ENCODE peak calls at places on chromosomes 5 and 9, in eight cellular contexts. C is pancreas; W is mesenchymal stem cell; I is kidney; O is mammary epithelial cell; U is tibial artery; A is HCT116; K is CD4-positive, alpha-beta memory T cell. Y is an unnamed sample.

GRCh38 chr5:143870871-143871632 is 59.1 kb downstream of the HMHB1 start:
- DNase-seq in C (no peak), W (no peak), I (no peak), O (peak), U (no peak), A (no peak), K (no peak), Y (no peak)

GRCh38 chr5:43635374-43635773 is 32.4 kb downstream of the NNT start:
- DNase-seq in C (no peak), W (peak), I (no peak), O (peak), U (no peak), A (no peak), K (no peak), Y (no peak)

GRCh38 chr5:139980765-139981164 is 62.3 kb downstream of the NRG2 start:
- DNase-seq in C (no peak), W (no peak), I (no peak), O (no peak), U (no peak), A (no peak), K (no peak), Y (no peak)

GRCh38 chr5:16810503-16810854 is 125.6 kb downstream of the MYO10 start:
- DNase-seq in C (no peak), W (no peak), I (no peak), O (no peak), U (no peak), A (no peak), K (no peak), Y (no peak)

GRCh38 chr5:42781584-42781983 is 25.0 kb downstream of the CCDC152 start:
- DNase-seq in C (no peak), W (no peak), I (no peak), O (no peak), U (no peak), A (no peak), K (no peak), Y (no peak)

GRCh38 chr5:74916831-74917710 is 50.9 kb upstream of the FAM169A start:
- DNase-seq in C (no peak), W (peak), I (no peak), O (peak), U (no peak), A (no peak), K (no peak), Y (no peak)

GRCh38 chr5:170467000-170467707 is 36.7 kb upstream of the KCNIP1 start:
- DNase-seq in C (no peak), W (peak), I (no peak), O (peak), U (no peak), A (no peak), K (no peak), Y (no peak)

GRCh38 chr9:117400131-117400530 is 14.7 kb downstream of the ASTN2 start:
- DNase-seq in C (peak), W (no peak), I (no peak), O (no peak), U (no peak), A (no peak), K (no peak), Y (no peak)

GRCh38 chr5:176955895-176956294 is 50.7 kb downstream of the UIMC1 start:
- DNase-seq in C (no peak), W (no peak), I (no peak), O (peak), U (no peak), A (no peak), K (no peak), Y (no peak)

GRCh38 chr9:131298341-131298740 is 8.8 kb downstream of the PLPP7 start:
- DNase-seq in C (no peak), W (no peak), I (no peak), O (no peak), U (no peak), A (no peak), K (no peak), Y (no peak)

GRCh38 chr9:121773286-121773953 is 122.0 kb downstream of the DAB2IP start:
- DNase-seq in C (no peak), W (no peak), I (peak), O (no peak), U (peak), A (no peak), K (no peak), Y (no peak)
- H3K27ac ChIP-seq in C (no peak), W (no peak), I (no peak), O (no peak), U (peak), A (no peak), K (no peak), Y (peak)

GRCh38 chr5:92922231-92922967 is 658.6 kb downstream of the NR2F1-AS1 start:
- DNase-seq in C (no peak), W (no peak), I (no peak), O (no peak), U (no peak), A (no peak), K (no peak), Y (no peak)

GRCh38 chr5:92930057-92930456 is 651.0 kb downstream of the NR2F1-AS1 start:
- DNase-seq in C (no peak), W (no peak), I (no peak), O (no peak), U (no peak), A (no peak), K (no peak), Y (no peak)

GRCh38 chr5:92923885-92924284 is 657.1 kb downstream of the NR2F1-AS1 start:
- DNase-seq in C (no peak), W (no peak), I (no peak), O (no peak), U (no peak), A (no peak), K (no peak), Y (no peak)

GRCh38 chr5:92927291-92927778 is 653.7 kb downstream of the NR2F1-AS1 start:
- DNase-seq in C (no peak), W (no peak), I (no peak), O (peak), U (no peak), A (peak), K (no peak), Y (no peak)
- H3K27ac ChIP-seq in C (no peak), W (no peak), I (no peak), O (no peak), U (no peak), A (peak), K (no peak), Y (no peak)

GRCh38 chr9:115373710-115374045 is 255.7 kb upstream of the TNC start:
- DNase-seq in C (no peak), W (no peak), I (no peak), O (no peak), U (no peak), A (no peak), K (no peak), Y (no peak)

GRCh38 chr9:115373000-115373709 is 255.2 kb upstream of the TNC start:
- DNase-seq in C (no peak), W (peak), I (no peak), O (peak), U (no peak), A (peak), K (no peak), Y (no peak)

GRCh38 chr9:115367321-115367720 is 249.4 kb upstream of the TNC start:
- DNase-seq in C (no peak), W (no peak), I (no peak), O (no peak), U (no peak), A (no peak), K (no peak), Y (no peak)

GRCh38 chr9:115367780-115368179 is 249.8 kb upstream of the TNC start:
- DNase-seq in C (no peak), W (peak), I (no peak), O (no peak), U (no peak), A (no peak), K (no peak), Y (no peak)

GRCh38 chr9:115369322-115369957 is 251.5 kb upstream of the TNC start:
- DNase-seq in C (no peak), W (peak), I (peak), O (peak), U (no peak), A (no peak), K (no peak), Y (no peak)
- H3K27ac ChIP-seq in C (no peak), W (peak), I (no peak), O (no peak), U (peak), A (no peak), K (no peak), Y (no peak)

DNA sequence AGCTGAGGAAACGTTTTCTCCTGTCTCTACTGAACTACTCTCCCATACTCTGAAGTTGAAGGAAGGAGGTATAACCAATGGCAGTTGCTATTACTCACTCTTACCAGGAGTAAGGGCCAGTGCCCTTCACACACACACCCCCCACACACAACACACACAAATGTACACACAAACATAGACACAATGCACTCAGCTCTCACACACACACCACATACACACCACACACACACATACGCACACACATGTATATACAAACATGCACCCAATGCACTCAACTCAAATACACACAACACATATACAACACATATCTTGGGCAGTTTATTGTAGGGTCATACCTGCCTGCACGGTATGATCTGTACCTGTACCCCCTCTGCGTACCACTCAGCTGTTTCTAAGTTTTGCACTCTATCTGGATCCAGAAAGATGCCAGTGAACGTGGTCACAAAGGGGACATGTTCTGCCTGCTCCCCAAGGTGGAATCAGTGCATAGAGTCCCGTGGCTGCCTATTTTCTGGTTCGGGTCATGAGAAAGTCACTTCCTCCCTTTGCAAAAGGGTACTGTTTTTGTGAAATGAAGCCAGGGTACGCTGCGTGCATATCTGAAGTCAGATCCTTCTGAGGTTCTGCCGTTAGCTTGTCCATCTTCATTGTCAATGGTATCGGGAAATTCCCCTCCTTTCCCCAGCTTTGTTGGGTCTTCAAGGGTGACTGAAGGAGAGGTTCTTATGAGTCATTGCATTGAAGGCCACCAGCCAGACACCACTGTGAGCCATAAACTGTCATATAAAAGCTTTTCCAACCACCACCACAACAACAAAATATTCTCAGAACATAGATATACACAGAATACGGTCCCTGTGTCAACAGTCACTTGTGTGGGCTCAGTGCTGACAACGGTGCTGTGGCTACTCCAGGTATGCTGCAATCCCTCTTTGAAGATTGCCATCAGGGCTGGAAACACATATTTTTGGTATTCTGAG is 131.9 kb downstream of the UGCG start:
- DNase-seq in C (no peak), W (no peak), I (no peak), O (no peak), U (no peak), A (no peak), K (peak), Y (no peak)
- H3K27ac ChIP-seq in C (no peak), W (peak), I (no peak), O (peak), U (no peak), A (peak), K (no peak), Y (no peak)

GRCh38 chr9:136344544-136345280 is 17.4 kb downstream of the GPSM1 start:
- DNase-seq in C (no peak), W (no peak), I (no peak), O (no peak), U (no peak), A (no peak), K (no peak), Y (no peak)

GRCh38 chr9:136345281-136346156 is 18.0 kb downstream of the DNLZ start:
- DNase-seq in C (no peak), W (peak), I (peak), O (peak), U (peak), A (no peak), K (no peak), Y (peak)

GRCh38 chr9:136347472-136348256 is 15.9 kb downstream of the DNLZ start:
- DNase-seq in C (no peak), W (no peak), I (no peak), O (peak), U (no peak), A (no peak), K (no peak), Y (no peak)

GRCh38 chr9:136346927-136347465 is 16.5 kb downstream of the DNLZ start:
- DNase-seq in C (no peak), W (no peak), I (no peak), O (no peak), U (no peak), A (no peak), K (no peak), Y (no peak)

GRCh38 chr9:136346157-136346481 is 17.4 kb downstream of the DNLZ start:
- DNase-seq in C (no peak), W (no peak), I (no peak), O (no peak), U (no peak), A (no peak), K (no peak), Y (no peak)
- H3K27ac ChIP-seq in C (no peak), W (no peak), I (no peak), O (peak), U (peak), A (peak), K (no peak), Y (peak)

DNA sequence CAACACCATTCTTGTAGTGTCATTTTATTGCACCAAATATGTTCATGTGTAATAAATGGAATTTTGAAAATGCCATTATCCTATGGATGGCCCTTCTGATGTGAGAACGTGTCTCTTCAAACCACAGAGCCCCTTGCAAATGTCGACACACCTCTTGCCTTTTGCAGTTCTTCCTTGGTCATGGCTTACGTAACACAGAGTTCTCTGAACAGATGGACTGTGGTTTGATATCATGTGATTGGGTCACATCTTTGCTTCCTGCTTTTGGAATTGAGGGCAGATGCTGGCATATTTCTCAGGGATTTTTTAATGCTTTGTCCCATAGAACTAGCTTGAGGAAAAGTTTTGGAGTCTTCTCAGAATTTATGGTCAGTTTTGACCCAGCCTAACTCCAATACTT is 4.6 kb downstream of the TGFBR1 start:
- DNase-seq in C (no peak), W (peak), I (no peak), O (no peak), U (no peak), A (no peak), K (no peak), Y (no peak)
- H3K27ac ChIP-seq in C (no peak), W (no peak), I (peak), O (no peak), U (peak), A (no peak), K (peak), Y (no peak)